ENCODE peak calls at places on chromosomes 1 and 21, in six cellular contexts. X, J, E, D, Q and U are unnamed samples.

GRCh38 chr1:198125995-198126758 is 30.6 kb upstream of the NEK7 start:
- DNase-seq in X (no peak), J (peak), E (peak), D (no peak), Q (no peak), U (peak)

GRCh38 chr1:180428782-180429695 is 73.3 kb downstream of the ACBD6 start:
- DNase-seq in X (no peak), J (no peak), E (no peak), D (no peak), Q (no peak), U (no peak)

GRCh38 chr21:14058566-14058965 is 152.2 kb downstream of the LIPI start:
- DNase-seq in X (no peak), J (no peak), E (no peak), D (no peak), Q (no peak), U (no peak)

GRCh38 chr21:29818520-29818919 is 121.3 kb downstream of the GRIK1 start:
- DNase-seq in X (no peak), J (no peak), E (no peak), D (no peak), Q (no peak), U (no peak)

GRCh38 chr1:160004427-160004826 is 27.4 kb downstream of the PIGM start:
- DNase-seq in X (no peak), J (no peak), E (no peak), D (no peak), Q (no peak), U (no peak)

GRCh38 chr1:31170486-31170735 is 69.3 kb downstream of the NKAIN1 start:
- DNase-seq in X (no peak), J (no peak), E (no peak), D (no peak), Q (no peak), U (no peak)

GRCh38 chr1:64543831-64544230 is 73.9 kb downstream of the CACHD1 start:
- DNase-seq in X (no peak), J (no peak), E (no peak), D (no peak), Q (no peak), U (peak)

GRCh38 chr1:154881820-154882535 is 11.9 kb upstream of the KCNN3 start:
- DNase-seq in X (no peak), J (no peak), E (no peak), D (no peak), Q (no peak), U (no peak)

GRCh38 chr1:38605091-38605490 is 254.5 kb downstream of the RRAGC start:
- DNase-seq in X (no peak), J (no peak), E (no peak), D (no peak), Q (no peak), U (no peak)

GRCh38 chr1:213284626-213285025 is 233.6 kb downstream of the RPS6KC1 start:
- DNase-seq in X (no peak), J (peak), E (no peak), D (peak), Q (no peak), U (no peak)

GRCh38 chr1:230424440-230425251 is 1.5 kb downstream of the PGBD5 start:
- DNase-seq in X (peak), J (no peak), E (no peak), D (no peak), Q (no peak), U (peak)

DNA sequence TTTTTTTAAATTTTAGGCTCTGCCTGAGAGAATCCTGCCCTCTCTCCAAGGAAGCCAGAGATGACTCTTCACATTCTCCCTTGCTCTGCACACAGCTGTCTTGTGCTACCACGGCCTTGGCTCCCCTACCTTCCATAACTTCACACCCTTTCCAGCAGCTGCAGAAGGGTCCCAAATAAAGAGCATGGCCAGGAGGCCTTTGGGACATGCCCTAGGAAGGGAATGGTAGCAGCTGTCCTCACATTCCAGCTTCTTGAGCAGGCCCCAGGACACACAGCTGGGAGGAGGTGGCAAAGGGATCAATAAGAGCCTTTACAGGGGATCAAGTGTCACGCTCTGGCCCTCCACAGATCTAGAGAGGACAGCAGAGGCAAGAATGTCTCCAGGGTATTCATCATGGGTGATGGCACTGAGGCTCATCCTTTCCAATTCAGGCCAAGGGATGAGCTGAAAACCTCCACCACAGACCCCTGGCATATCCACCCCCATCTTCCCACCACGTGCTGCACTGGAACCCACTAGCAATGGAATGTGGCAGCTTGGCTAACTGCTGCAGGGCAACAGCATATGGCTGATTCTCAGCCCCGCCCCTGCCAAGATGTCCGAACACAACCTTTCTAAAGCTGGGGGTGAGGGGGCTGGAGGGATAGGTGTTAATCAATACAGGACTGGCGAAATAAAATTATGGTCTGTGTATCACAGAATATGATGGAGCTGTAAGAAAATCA is 17.8 kb upstream of the RAB29 start:
- DNase-seq in X (no peak), J (no peak), E (no peak), D (no peak), Q (no peak), U (no peak)
- TF ChIP-seq CTCF in X (no peak), J (no peak), E (no peak), D (no peak), Q (no peak), U (no peak)

GRCh38 chr1:107480548-107480947 is 339.7 kb downstream of the NTNG1 start:
- DNase-seq in X (no peak), J (no peak), E (no peak), D (no peak), Q (peak), U (no peak)
- TF ChIP-seq CTCF in X (no peak), J (no peak), E (no peak), D (no peak), Q (peak), U (no peak)

GRCh38 chr1:182441719-182442118 is 8.2 kb upstream of the RGSL1 start:
- DNase-seq in X (no peak), J (no peak), E (no peak), D (no peak), Q (no peak), U (no peak)

GRCh38 chr1:182442333-182442732 is 7.6 kb upstream of the RGSL1 start:
- DNase-seq in X (no peak), J (no peak), E (no peak), D (no peak), Q (no peak), U (no peak)

GRCh38 chr1:182446033-182446669 is 3.8 kb upstream of the RGSL1 start:
- DNase-seq in X (no peak), J (peak), E (peak), D (peak), Q (peak), U (peak)

GRCh38 chr1:182447660-182448059 is 2.3 kb upstream of the RGSL1 start:
- DNase-seq in X (no peak), J (no peak), E (no peak), D (no peak), Q (no peak), U (no peak)

DNA sequence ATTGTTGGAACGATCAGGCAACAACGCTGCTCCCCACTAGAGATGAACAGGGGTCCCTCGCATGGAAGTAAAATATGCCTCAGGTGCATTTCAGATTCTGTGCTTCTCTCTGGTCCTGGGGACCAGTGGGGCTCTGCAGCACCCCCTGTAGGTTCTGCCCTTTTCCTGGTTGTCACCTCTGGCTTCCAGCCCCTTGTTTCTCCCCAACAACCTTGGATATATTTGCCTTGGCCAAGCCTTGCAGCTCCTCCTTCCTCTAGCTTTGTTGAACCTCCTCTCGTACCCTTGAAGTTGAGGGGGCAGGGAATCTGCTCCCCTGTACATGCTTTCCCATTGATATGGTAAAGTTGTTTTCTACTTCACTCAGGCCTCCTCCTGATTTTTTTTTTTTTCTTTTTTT is 5.4 kb upstream of the RGSL1 start:
- DNase-seq in X (no peak), J (no peak), E (no peak), D (no peak), Q (no peak), U (no peak)
- TF ChIP-seq CTCF in X (no peak), J (peak), E (no peak), D (no peak), Q (peak), U (no peak)

GRCh38 chr1:2530501-2531361 is 668 bp upstream of the HES5 start:
- DNase-seq in X (peak), J (no peak), E (no peak), D (no peak), Q (no peak), U (peak)

GRCh38 chr1:2528016-2528415 is 1.6 kb upstream of the PANK4 start:
- DNase-seq in X (peak), J (no peak), E (no peak), D (no peak), Q (no peak), U (peak)

GRCh38 chr1:2529776-2530500 is at the start of gene HES5:
- DNase-seq in X (no peak), J (no peak), E (no peak), D (no peak), Q (no peak), U (no peak)

GRCh38 chr1:2528611-2528965 is 1.5 kb downstream of the HES5 start:
- DNase-seq in X (no peak), J (no peak), E (no peak), D (no peak), Q (no peak), U (no peak)

DNA sequence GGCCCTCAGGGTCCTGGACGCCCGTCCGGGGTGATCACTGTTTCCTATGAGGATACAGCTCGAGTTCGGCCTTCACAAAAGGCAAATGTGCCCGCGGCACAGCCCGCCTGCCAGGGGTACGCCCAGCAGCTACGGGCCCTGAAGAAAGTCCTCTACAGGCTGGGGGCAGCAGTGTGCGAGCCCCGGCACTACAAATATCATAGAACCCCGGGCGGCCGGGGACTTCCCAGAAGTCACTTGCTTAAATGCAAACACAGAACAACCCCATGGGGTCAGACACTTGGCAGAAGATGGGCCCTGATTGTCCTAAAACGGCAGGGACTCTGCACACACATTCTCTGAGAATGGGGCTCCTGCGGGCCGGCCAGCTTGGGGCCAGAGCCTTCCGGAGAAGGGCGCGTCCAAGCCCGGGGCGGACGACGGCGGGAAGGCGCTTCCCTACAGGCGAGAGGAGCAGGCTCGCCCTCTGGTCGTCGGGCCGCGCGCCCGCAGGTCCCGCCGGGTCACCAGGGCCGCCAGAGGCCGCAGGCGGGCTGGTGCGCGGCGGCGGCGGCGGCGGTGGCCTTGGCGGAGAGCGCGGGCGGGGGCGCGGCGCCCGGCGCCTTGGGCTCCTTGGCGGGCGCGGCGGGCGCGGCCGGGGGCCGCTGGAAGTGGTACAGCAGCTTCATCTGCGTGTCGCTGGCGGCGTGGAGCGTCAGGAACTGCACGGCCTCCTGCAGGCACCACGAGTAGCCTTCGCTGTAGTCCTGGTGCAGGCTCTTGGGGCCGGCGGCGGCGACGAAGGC is 905 bp downstream of the HES5 start:
- DNase-seq in X (no peak), J (no peak), E (no peak), D (no peak), Q (no peak), U (no peak)
- TF ChIP-seq CTCF in X (no peak), J (no peak), E (no peak), D (no peak), Q (peak), U (no peak)

GRCh38 chr1:44030606-44031050 is 634 bp downstream of the SLC6A9 start:
- DNase-seq in X (no peak), J (peak), E (peak), D (no peak), Q (peak), U (peak)
- TF ChIP-seq CTCF in X (no peak), J (no peak), E (no peak), D (peak), Q (peak), U (no peak)

GRCh38 chr1:79376106-79376505 is 369.6 kb upstream of the ADGRL4 start:
- DNase-seq in X (no peak), J (peak), E (no peak), D (no peak), Q (no peak), U (no peak)

GRCh38 chr1:79375352-79375751 is 368.8 kb upstream of the ADGRL4 start:
- DNase-seq in X (no peak), J (no peak), E (no peak), D (no peak), Q (no peak), U (no peak)

DNA sequence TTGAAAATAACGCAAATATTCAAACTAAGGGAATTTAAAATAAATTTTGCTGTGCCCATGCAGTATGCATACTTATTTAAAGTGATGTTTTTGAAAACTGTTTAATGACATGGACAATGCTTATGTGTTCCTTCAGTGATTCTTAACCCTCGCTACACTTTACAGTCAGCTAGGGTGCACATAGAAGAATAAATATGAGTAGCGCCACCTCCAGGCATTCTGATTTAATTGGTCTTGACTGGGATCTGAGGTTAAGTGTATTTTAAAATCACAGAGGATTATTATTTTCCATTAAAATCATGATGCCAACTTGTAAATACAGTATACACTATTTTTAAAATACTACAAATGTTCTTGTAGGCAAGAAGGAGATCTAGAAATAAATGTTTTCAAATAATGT is 373.5 kb upstream of the ADGRL4 start:
- DNase-seq in X (no peak), J (no peak), E (no peak), D (no peak), Q (no peak), U (no peak)
- TF ChIP-seq CTCF in X (no peak), J (no peak), E (no peak), D (no peak), Q (no peak), U (no peak)

GRCh38 chr1:16236495-16237342 is at the start of gene CPLANE2:
- DNase-seq in X (peak), J (peak), E (peak), D (peak), Q (peak), U (peak)

GRCh38 chr1:16237343-16237830 is 404 bp upstream of the CPLANE2 start:
- DNase-seq in X (no peak), J (no peak), E (no peak), D (no peak), Q (no peak), U (no peak)

GRCh38 chr1:16233431-16233830 is 3.6 kb downstream of the CPLANE2 start:
- DNase-seq in X (no peak), J (no peak), E (no peak), D (no peak), Q (no peak), U (no peak)

GRCh38 chr1:16235347-16235746 is 1.6 kb downstream of the CPLANE2 start:
- DNase-seq in X (no peak), J (no peak), E (no peak), D (no peak), Q (no peak), U (no peak)

DNA sequence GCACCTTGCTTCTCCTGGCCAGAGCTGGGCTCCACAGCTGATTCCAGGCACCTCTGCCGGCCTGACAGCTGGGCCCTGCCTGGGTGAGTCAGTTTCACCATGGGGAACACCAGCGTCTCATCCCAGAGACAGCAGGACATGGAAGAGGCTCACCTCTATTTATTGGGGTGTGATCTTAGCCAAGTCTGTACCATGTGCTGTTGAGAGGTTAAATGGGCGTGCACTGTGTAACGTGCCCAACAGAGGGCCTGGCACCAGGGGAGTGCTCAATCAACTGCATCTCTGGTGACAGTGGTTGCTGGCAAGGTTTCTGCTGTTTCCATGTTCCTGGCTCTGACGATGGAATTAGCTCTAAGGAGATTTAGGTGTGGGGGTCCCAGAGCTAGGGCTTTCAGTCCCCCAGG is 890 bp downstream of the CPLANE2 start:
- DNase-seq in X (peak), J (no peak), E (peak), D (no peak), Q (peak), U (peak)
- TF ChIP-seq CTCF in X (no peak), J (peak), E (no peak), D (no peak), Q (peak), U (peak)

GRCh38 chr21:32990666-32991065 is 35.1 kb upstream of the OLIG2 start:
- DNase-seq in X (no peak), J (no peak), E (no peak), D (no peak), Q (no peak), U (no peak)

GRCh38 chr21:32991299-32991850 is 34.4 kb upstream of the OLIG2 start:
- DNase-seq in X (no peak), J (no peak), E (no peak), D (no peak), Q (no peak), U (no peak)

GRCh38 chr21:32993894-32994293 is 31.8 kb upstream of the OLIG2 start:
- DNase-seq in X (no peak), J (no peak), E (no peak), D (no peak), Q (no peak), U (no peak)

GRCh38 chr21:32994305-32994704 is 31.4 kb upstream of the OLIG2 start:
- DNase-seq in X (no peak), J (peak), E (peak), D (no peak), Q (no peak), U (peak)
- TF ChIP-seq CTCF in X (no peak), J (peak), E (peak), D (peak), Q (peak), U (peak)

GRCh38 chr1:25692560-25692959 is 76.0 kb downstream of the MAN1C1 start:
- DNase-seq in X (no peak), J (no peak), E (no peak), D (no peak), Q (peak), U (no peak)
- TF ChIP-seq CTCF in X (no peak), J (peak), E (peak), D (peak), Q (peak), U (peak)

GRCh38 chr1:1283821-1284220 is 3.6 kb downstream of the SCNN1D start:
- DNase-seq in X (peak), J (no peak), E (peak), D (no peak), Q (peak), U (peak)
- TF ChIP-seq CTCF in X (no peak), J (no peak), E (no peak), D (no peak), Q (peak), U (no peak)